ENCODE peak calls at places on chromosomes 1 and 21, in four cellular contexts. D is brain microvascular endothelial cell, N is IMR-90, P is astrocyte. J is an unnamed sample.

GRCh38 chr1:64343105-64343960 is 126.6 kb upstream of the CACHD1 start:
- DNase-seq in D (peak; percentile 16), N (peak; percentile 36), P (peak; percentile 67), J (peak; percentile 82)

GRCh38 chr1:9093581-9093980 is 24.1 kb upstream of the SLC2A5 start:
- DNase-seq in P (no peak), N (no peak), D (no peak), J (no peak)

GRCh38 chr1:100785399-100786082 is 66.0 kb downstream of the VCAM1 start:
- DNase-seq in P (peak; percentile 97), N (peak; percentile 74), D (peak; percentile 40), J (no peak)

GRCh38 chr1:215393476-215393875 is 173.6 kb upstream of the KCTD3 start:
- DNase-seq in P (no peak), N (no peak), D (no peak), J (no peak)

GRCh38 chr1:34771573-34771972 is 9.4 kb upstream of the GJB3 start:
- DNase-seq in D (no peak), N (no peak), P (no peak), J (no peak)

GRCh38 chr1:24929091-24929875 is 793 bp downstream of the RUNX3 start:
- DNase-seq in P (no peak), N (no peak), D (no peak), J (no peak)

GRCh38 chr1:201630582-201630981 is 91.7 kb downstream of the NAV1 start:
- DNase-seq in D (no peak), N (no peak), P (no peak), J (no peak)

GRCh38 chr1:33327587-33328325 is 6.9 kb upstream of the A3GALT2 start:
- DNase-seq in N (peak; percentile 99), D (peak; percentile 97), P (peak; percentile 100), J (peak; percentile 85)

GRCh38 chr1:191558389-191558788 is 599.9 kb upstream of the RGS18 start:
- DNase-seq in D (no peak), N (peak; percentile 1), P (no peak), J (no peak)

GRCh38 chr1:58251415-58252073 is 295.0 kb downstream of the OMA1 start:
- DNase-seq in D (no peak), P (no peak), N (no peak), J (no peak)

GRCh38 chr1:113872219-113872934 is 865 bp upstream of the PTPN22 start:
- DNase-seq in D (no peak), P (no peak), N (no peak), J (no peak)

GRCh38 chr1:226268421-226269124 is 40.4 kb downstream of the LIN9 start:
- DNase-seq in P (peak; percentile 39), D (no peak), N (peak; percentile 75), J (no peak)

GRCh38 chr1:111190931-111191451 is 9.5 kb downstream of the DENND2D start:
- DNase-seq in P (peak; percentile 26), D (peak; percentile 27), N (peak; percentile 61), J (no peak)

GRCh38 chr21:31744162-31744800 is 12.4 kb upstream of the SCAF4 start:
- DNase-seq in D (no peak), P (no peak), N (no peak), J (no peak)

GRCh38 chr1:51525295-51525694 is 6.2 kb upstream of the EPS15 start:
- DNase-seq in N (no peak), D (no peak), P (no peak), J (no peak)

GRCh38 chr1:207000641-207001291 is 30.5 kb upstream of the FCAMR start:
- DNase-seq in P (no peak), N (no peak), D (no peak), J (no peak)

GRCh38 chr21:33268736-33269441 is 2.7 kb downstream of the IL10RB start:
- DNase-seq in D (no peak), N (no peak), P (no peak), J (no peak)

GRCh38 chr1:182833271-182833670 is 5.9 kb upstream of the DHX9 start:
- DNase-seq in D (peak; percentile 14), N (peak; percentile 6), P (peak; percentile 24), J (peak; percentile 47)

GRCh38 chr1:2003564-2004131 is at the start of gene CFAP74:
- DNase-seq in P (peak; percentile 29), D (peak; percentile 17), N (peak; percentile 18), J (no peak)

GRCh38 chr1:60697204-60697994 is 385.0 kb upstream of the NFIA start:
- DNase-seq in D (peak; percentile 5), P (no peak), N (no peak), J (no peak)

GRCh38 chr1:102002057-102002456 is 5.3 kb upstream of the OLFM3 start:
- DNase-seq in D (no peak), P (no peak), N (no peak), J (no peak)

GRCh38 chr1:12072741-12073140 is 9.6 kb downstream of the TNFRSF8 start:
- DNase-seq in N (no peak), P (no peak), D (no peak), J (no peak)

GRCh38 chr1:198667796-198668195 is 29.0 kb downstream of the PTPRC start:
- DNase-seq in N (peak; percentile 41), D (no peak), P (no peak), J (no peak)

GRCh38 chr1:19676438-19676922 is 11.8 kb downstream of the HTR6 start:
- DNase-seq in N (peak; percentile 59), P (peak; percentile 55), D (peak; percentile 48), J (no peak)

GRCh38 chr1:203461717-203462116 is 13.9 kb upstream of the PRELP start:
- DNase-seq in D (no peak), P (no peak), N (no peak), J (no peak)

GRCh38 chr1:94000531-94001282 is 91.5 kb upstream of the GCLM start:
- DNase-seq in D (no peak), P (no peak), N (no peak), J (no peak)

GRCh38 chr1:114002492-114003290 is 23.4 kb downstream of the OLFML3 start:
- DNase-seq in N (no peak), D (peak; percentile 31), P (no peak), J (no peak)

GRCh38 chr1:98385691-98386090 is 275.8 kb upstream of the SNX7 start:
- DNase-seq in P (peak; percentile 18), D (no peak), N (peak; percentile 45), J (no peak)

GRCh38 chr1:203506821-203507220 is 12.9 kb downstream of the OPTC start:
- DNase-seq in P (no peak), N (no peak), D (no peak), J (no peak)

GRCh38 chr1:210214573-210215409 is 17.8 kb upstream of the SERTAD4 start:
- DNase-seq in D (no peak), N (no peak), P (no peak), J (no peak)

GRCh38 chr21:32951041-32951440 is 74.7 kb upstream of the OLIG2 start:
- DNase-seq in D (no peak), P (no peak), N (no peak), J (no peak)

GRCh38 chr1:44694863-44695478 is 20.5 kb downstream of the ARMH1 start:
- DNase-seq in P (no peak), D (no peak), N (no peak), J (no peak)

GRCh38 chr21:46099476-46099875 is 1.6 kb downstream of the COL6A2 start:
- DNase-seq in D (no peak), P (no peak), N (peak; percentile 34), J (no peak)

GRCh38 chr21:46098303-46099141 is 610 bp downstream of the COL6A2 start:
- DNase-seq in N (no peak), P (no peak), D (no peak), J (no peak)

GRCh38 chr21:46097826-46098286 is at the start of gene COL6A2:
- DNase-seq in P (no peak), D (peak; percentile 36), N (peak; percentile 71), J (no peak)

GRCh38 chr21:46100020-46100419 is 2.1 kb downstream of the COL6A2 start:
- DNase-seq in P (no peak), D (no peak), N (no peak), J (no peak)

DNA sequence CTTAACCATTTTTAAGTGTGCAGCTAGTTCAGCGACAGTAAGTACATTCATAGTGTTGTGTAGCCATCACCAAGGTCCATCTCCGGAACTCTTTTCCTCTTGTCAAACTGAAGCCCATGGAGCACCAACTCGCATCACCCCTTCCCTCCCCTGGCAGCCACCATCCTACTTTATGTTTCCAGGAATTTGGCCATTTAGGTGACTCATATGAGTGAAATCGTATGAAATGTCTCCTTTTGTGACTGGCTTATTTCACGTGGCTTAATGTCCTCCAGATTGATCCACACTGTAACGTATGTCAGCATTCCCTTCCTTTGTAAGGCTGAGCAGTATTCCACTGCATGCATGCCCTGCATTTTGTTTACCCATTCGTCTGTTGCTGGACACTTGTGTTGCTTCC is 2.5 kb downstream of the COL6A2 start:
- DNase-seq in P (peak; percentile 69), N (peak; percentile 64), D (no peak), J (no peak)
- H3K4me3 ChIP-seq in P (peak overlapping the region; percentile 76), N (peak overlapping the region; percentile 97), D (peak overlapping the region; percentile 78), J (no peak overlapping the region)

GRCh38 chr1:228075801-228076271 is 6.7 kb upstream of the ARF1 start:
- DNase-seq in D (no peak), N (no peak), P (no peak), J (no peak)

GRCh38 chr1:228073061-228073869 is 9.2 kb upstream of the ARF1 start:
- DNase-seq in P (no peak), D (no peak), N (no peak), J (no peak)

GRCh38 chr1:228072658-228073043 is 9.9 kb upstream of the ARF1 start:
- DNase-seq in D (no peak), P (no peak), N (no peak), J (no peak)

GRCh38 chr1:228074954-228075730 is 7.4 kb upstream of the ARF1 start:
- DNase-seq in P (no peak), N (no peak), D (no peak), J (no peak)

GRCh38 chr1:228073870-228074545 is 8.5 kb upstream of the ARF1 start:
- DNase-seq in N (no peak), P (no peak), D (no peak), J (no peak)
- TF ChIP-seq CTCF in N (peak; percentile 19), P (no peak), D (peak; percentile 34), J (peak; percentile 31)

GRCh38 chr21:46569071-46569470 is 35.8 kb downstream of the S100B start:
- DNase-seq in N (peak; percentile 1), D (no peak), P (no peak), J (no peak)

GRCh38 chr21:46568562-46568961 is 36.3 kb downstream of the S100B start:
- DNase-seq in N (no peak), D (no peak), P (no peak), J (no peak)

GRCh38 chr21:46564391-46564790 is 40.5 kb downstream of the S100B start:
- DNase-seq in N (no peak), D (no peak), P (no peak), J (no peak)

GRCh38 chr21:46570119-46570518 is 34.8 kb downstream of the S100B start:
- DNase-seq in P (no peak), N (no peak), D (no peak), J (no peak)

GRCh38 chr21:46567348-46567747 is 37.5 kb downstream of the S100B start:
- DNase-seq in P (no peak), N (no peak), D (no peak), J (no peak)
- H3K36me3 ChIP-seq in P (peaks cover 29% of the 10 kb centered on the region), N (peaks cover 60% of the 10 kb centered on the region), D (peaks cover 67% of the 10 kb centered on the region), J (peaks cover 3% of the 10 kb centered on the region)

GRCh38 chr1:151477066-151477465 is 17.8 kb upstream of the POGZ start:
- DNase-seq in P (no peak), D (no peak), N (no peak), J (no peak)

GRCh38 chr1:151476083-151476482 is 16.8 kb upstream of the POGZ start:
- DNase-seq in D (no peak), P (no peak), N (no peak), J (no peak)

GRCh38 chr1:151475175-151475574 is 15.9 kb upstream of the POGZ start:
- DNase-seq in N (peak; percentile 46), P (no peak), D (no peak), J (no peak)

GRCh38 chr1:151474711-151475110 is 15.4 kb upstream of the POGZ start:
- DNase-seq in N (no peak), D (no peak), P (no peak), J (no peak)

GRCh38 chr1:151472852-151473731 is 13.8 kb upstream of the POGZ start:
- DNase-seq in P (peak; percentile 54), N (peak; percentile 34), D (peak; percentile 19), J (no peak)
- H3K4me3 ChIP-seq in P (peak overlapping the region; percentile 50), N (peak overlapping the region; percentile 38), D (peak overlapping the region; percentile 56), J (peak overlapping the region; percentile 49)